ENCODE peak calls at places on chromosomes 6 and 20, in six cellular contexts. One of them, this sample, is unnamed.

GRCh38 chr6:105272783-105273182 is 93.0 kb upstream of the POPDC3 start:
- DNase-seq in NCI-H1105: no peak
- DNase-seq in iPS DF 6.9: no peak
- DNase-seq in stimulated activated CD8-positive, alpha-beta memory T cell treated with anti-CD3 and anti-CD28 coated beads, Interleukin-15, amount 100 ng/mL, for 24 hours: no peak
- DNase-seq in NCI-H2029: peak
- DNase-seq in retinal pigment epithelial cell: peak
- DNase-seq in this sample: no peak

GRCh38 chr20:9551808-9552550 is 37.6 kb downstream of the LAMP5 start:
- DNase-seq in NCI-H1105: no peak
- DNase-seq in stimulated activated CD8-positive, alpha-beta memory T cell treated with anti-CD3 and anti-CD28 coated beads, Interleukin-15, amount 100 ng/mL, for 24 hours: no peak
- DNase-seq in retinal pigment epithelial cell: no peak
- DNase-seq in iPS DF 6.9: no peak
- DNase-seq in NCI-H2029: no peak
- DNase-seq in this sample: no peak

GRCh38 chr20:10453241-10453640 is 18.1 kb downstream of the SLX4IP start:
- DNase-seq in stimulated activated CD8-positive, alpha-beta memory T cell treated with anti-CD3 and anti-CD28 coated beads, Interleukin-15, amount 100 ng/mL, for 24 hours: no peak
- DNase-seq in iPS DF 6.9: no peak
- DNase-seq in NCI-H2029: peak
- DNase-seq in retinal pigment epithelial cell: no peak
- DNase-seq in NCI-H1105: no peak
- DNase-seq in this sample: no peak

GRCh38 chr20:23037017-23037481 is 1.9 kb downstream of the SSTR4 start:
- DNase-seq in retinal pigment epithelial cell: no peak
- DNase-seq in stimulated activated CD8-positive, alpha-beta memory T cell treated with anti-CD3 and anti-CD28 coated beads, Interleukin-15, amount 100 ng/mL, for 24 hours: no peak
- DNase-seq in iPS DF 6.9: no peak
- DNase-seq in NCI-H1105: no peak
- DNase-seq in NCI-H2029: no peak
- DNase-seq in this sample: no peak

GRCh38 chr6:136312975-136313374 is 23.3 kb upstream of the BCLAF1 start:
- DNase-seq in iPS DF 6.9: no peak
- DNase-seq in NCI-H2029: no peak
- DNase-seq in NCI-H1105: no peak
- DNase-seq in retinal pigment epithelial cell: no peak
- DNase-seq in stimulated activated CD8-positive, alpha-beta memory T cell treated with anti-CD3 and anti-CD28 coated beads, Interleukin-15, amount 100 ng/mL, for 24 hours: no peak
- DNase-seq in this sample: no peak

GRCh38 chr6:32047539-32047854 is 9.3 kb downstream of the CYP21A2 start:
- DNase-seq in NCI-H2029: no peak
- DNase-seq in stimulated activated CD8-positive, alpha-beta memory T cell treated with anti-CD3 and anti-CD28 coated beads, Interleukin-15, amount 100 ng/mL, for 24 hours: no peak
- DNase-seq in retinal pigment epithelial cell: no peak
- DNase-seq in NCI-H1105: no peak
- DNase-seq in iPS DF 6.9: no peak
- DNase-seq in this sample: no peak

GRCh38 chr6:74167506-74167905 is 471.5 kb downstream of the CD109 start:
- DNase-seq in NCI-H1105: no peak
- DNase-seq in stimulated activated CD8-positive, alpha-beta memory T cell treated with anti-CD3 and anti-CD28 coated beads, Interleukin-15, amount 100 ng/mL, for 24 hours: no peak
- DNase-seq in retinal pigment epithelial cell: no peak
- DNase-seq in NCI-H2029: no peak
- DNase-seq in iPS DF 6.9: no peak
- DNase-seq in this sample: no peak

GRCh38 chr6:167707686-167708500 is 118.8 kb upstream of the AFDN start:
- DNase-seq in retinal pigment epithelial cell: no peak
- DNase-seq in NCI-H1105: no peak
- DNase-seq in NCI-H2029: no peak
- DNase-seq in iPS DF 6.9: no peak
- DNase-seq in stimulated activated CD8-positive, alpha-beta memory T cell treated with anti-CD3 and anti-CD28 coated beads, Interleukin-15, amount 100 ng/mL, for 24 hours: no peak
- DNase-seq in this sample: no peak

GRCh38 chr6:56798163-56798562 is 155.5 kb upstream of the DST start:
- DNase-seq in iPS DF 6.9: no peak
- DNase-seq in NCI-H2029: no peak
- DNase-seq in NCI-H1105: no peak
- DNase-seq in retinal pigment epithelial cell: peak
- DNase-seq in stimulated activated CD8-positive, alpha-beta memory T cell treated with anti-CD3 and anti-CD28 coated beads, Interleukin-15, amount 100 ng/mL, for 24 hours: no peak
- DNase-seq in this sample: no peak

This sample was measured in breast epithelium.